ENCODE peak calls at places on chromosomes 11 and 22, in six cellular contexts. One of them, this sample, is unnamed.

GRCh38 chr22:49951986-49952896 is 8.3 kb upstream of the PIM3 start:
- DNase-seq in AG09319: no peak
- DNase-seq in KBM-7: no peak
- DNase-seq in activated CD8-positive, alpha-beta memory T cell treated with anti-CD3 and anti-CD28 coated beads, Interleukin-2, amount 50 U/mL, for 48 hours: no peak
- DNase-seq in choroid plexus epithelial cell: peak; percentile 91
- DNase-seq in NB4: no peak
- DNase-seq in this sample: no peak

GRCh38 chr11:126174816-126175215 is 36.6 kb downstream of the RPUSD4 start:
- DNase-seq in choroid plexus epithelial cell: no peak
- DNase-seq in NB4: no peak
- DNase-seq in KBM-7: no peak
- DNase-seq in activated CD8-positive, alpha-beta memory T cell treated with anti-CD3 and anti-CD28 coated beads, Interleukin-2, amount 50 U/mL, for 48 hours: no peak
- DNase-seq in AG09319: no peak
- DNase-seq in this sample: no peak

GRCh38 chr11:64744544-64745218 is 739 bp upstream of the RASGRP2 start:
- DNase-seq in choroid plexus epithelial cell: no peak
- DNase-seq in AG09319: no peak
- DNase-seq in KBM-7: no peak
- DNase-seq in NB4: peak; percentile 73
- DNase-seq in activated CD8-positive, alpha-beta memory T cell treated with anti-CD3 and anti-CD28 coated beads, Interleukin-2, amount 50 U/mL, for 48 hours: no peak
- DNase-seq in this sample: peak; percentile 85

GRCh38 chr11:111355956-111356659 is 23.0 kb downstream of the POU2AF1 start:
- DNase-seq in activated CD8-positive, alpha-beta memory T cell treated with anti-CD3 and anti-CD28 coated beads, Interleukin-2, amount 50 U/mL, for 48 hours: no peak
- DNase-seq in KBM-7: no peak
- DNase-seq in NB4: no peak
- DNase-seq in choroid plexus epithelial cell: no peak
- DNase-seq in AG09319: no peak
- DNase-seq in this sample: no peak

GRCh38 chr11:134578807-134579708 is 167.0 kb upstream of the B3GAT1 start:
- DNase-seq in AG09319: no peak
- DNase-seq in activated CD8-positive, alpha-beta memory T cell treated with anti-CD3 and anti-CD28 coated beads, Interleukin-2, amount 50 U/mL, for 48 hours: peak; percentile 40
- DNase-seq in KBM-7: peak; percentile 32
- DNase-seq in NB4: peak; percentile 46
- DNase-seq in choroid plexus epithelial cell: no peak
- DNase-seq in this sample: no peak

GRCh38 chr22:18005201-18005926 is 19.0 kb downstream of the MICAL3 start:
- DNase-seq in choroid plexus epithelial cell: peak; percentile 48
- DNase-seq in KBM-7: peak; percentile 41
- DNase-seq in AG09319: no peak
- DNase-seq in NB4: no peak
- DNase-seq in activated CD8-positive, alpha-beta memory T cell treated with anti-CD3 and anti-CD28 coated beads, Interleukin-2, amount 50 U/mL, for 48 hours: no peak
- DNase-seq in this sample: no peak

GRCh38 chr11:2824851-2825250 is 60.7 kb downstream of the CDKN1C start:
- DNase-seq in NB4: no peak
- DNase-seq in choroid plexus epithelial cell: no peak
- DNase-seq in activated CD8-positive, alpha-beta memory T cell treated with anti-CD3 and anti-CD28 coated beads, Interleukin-2, amount 50 U/mL, for 48 hours: no peak
- DNase-seq in KBM-7: no peak
- DNase-seq in AG09319: no peak
- DNase-seq in this sample: no peak

GRCh38 chr11:107468596-107468995 is 11.0 kb upstream of the CWF19L2 start:
- DNase-seq in NB4: peak; percentile 23
- DNase-seq in AG09319: no peak
- DNase-seq in activated CD8-positive, alpha-beta memory T cell treated with anti-CD3 and anti-CD28 coated beads, Interleukin-2, amount 50 U/mL, for 48 hours: no peak
- DNase-seq in choroid plexus epithelial cell: peak; percentile 62
- DNase-seq in KBM-7: peak; percentile 24
- DNase-seq in this sample: no peak

GRCh38 chr11:110601941-110602340 is 110.3 kb downstream of the ARHGAP20 start:
- DNase-seq in choroid plexus epithelial cell: no peak
- DNase-seq in NB4: no peak
- DNase-seq in activated CD8-positive, alpha-beta memory T cell treated with anti-CD3 and anti-CD28 coated beads, Interleukin-2, amount 50 U/mL, for 48 hours: no peak
- DNase-seq in KBM-7: no peak
- DNase-seq in AG09319: no peak
- DNase-seq in this sample: no peak

GRCh38 chr11:85115798-85116197 is 511.3 kb downstream of the DLG2 start:
- DNase-seq in NB4: no peak
- DNase-seq in KBM-7: no peak
- DNase-seq in choroid plexus epithelial cell: peak; percentile 35
- DNase-seq in activated CD8-positive, alpha-beta memory T cell treated with anti-CD3 and anti-CD28 coated beads, Interleukin-2, amount 50 U/mL, for 48 hours: no peak
- DNase-seq in AG09319: no peak
- DNase-seq in this sample: no peak

GRCh38 chr11:74687237-74688005 is 43.8 kb downstream of the CHRDL2 start:
- DNase-seq in choroid plexus epithelial cell: no peak
- DNase-seq in KBM-7: no peak
- DNase-seq in AG09319: no peak
- DNase-seq in activated CD8-positive, alpha-beta memory T cell treated with anti-CD3 and anti-CD28 coated beads, Interleukin-2, amount 50 U/mL, for 48 hours: no peak
- DNase-seq in NB4: peak; percentile 42
- DNase-seq in this sample: no peak

GRCh38 chr22:46499798-46500174 is 37.6 kb downstream of the CELSR1 start:
- DNase-seq in activated CD8-positive, alpha-beta memory T cell treated with anti-CD3 and anti-CD28 coated beads, Interleukin-2, amount 50 U/mL, for 48 hours: no peak
- DNase-seq in NB4: no peak
- DNase-seq in choroid plexus epithelial cell: no peak
- DNase-seq in AG09319: no peak
- DNase-seq in KBM-7: no peak
- DNase-seq in this sample: no peak

GRCh38 chr11:66082936-66083698 is 13.0 kb downstream of the PACS1 start:
- DNase-seq in AG09319: no peak
- DNase-seq in activated CD8-positive, alpha-beta memory T cell treated with anti-CD3 and anti-CD28 coated beads, Interleukin-2, amount 50 U/mL, for 48 hours: no peak
- DNase-seq in choroid plexus epithelial cell: peak; percentile 32
- DNase-seq in NB4: no peak
- DNase-seq in KBM-7: no peak
- DNase-seq in this sample: no peak

GRCh38 chr22:40637181-40638150 is 947 bp upstream of the MRTFA start:
- DNase-seq in NB4: no peak
- DNase-seq in KBM-7: peak; percentile 78
- DNase-seq in activated CD8-positive, alpha-beta memory T cell treated with anti-CD3 and anti-CD28 coated beads, Interleukin-2, amount 50 U/mL, for 48 hours: peak; percentile 71
- DNase-seq in AG09319: no peak
- DNase-seq in choroid plexus epithelial cell: no peak
- DNase-seq in this sample: peak; percentile 29

GRCh38 chr11:118059231-118059940 is 17.5 kb upstream of the TMPRSS4 start:
- DNase-seq in AG09319: no peak
- DNase-seq in choroid plexus epithelial cell: no peak
- DNase-seq in NB4: no peak
- DNase-seq in KBM-7: no peak
- DNase-seq in activated CD8-positive, alpha-beta memory T cell treated with anti-CD3 and anti-CD28 coated beads, Interleukin-2, amount 50 U/mL, for 48 hours: no peak
- DNase-seq in this sample: no peak

GRCh38 chr11:44199816-44200215 is 104.3 kb downstream of the EXT2 start:
- DNase-seq in AG09319: no peak
- DNase-seq in KBM-7: no peak
- DNase-seq in activated CD8-positive, alpha-beta memory T cell treated with anti-CD3 and anti-CD28 coated beads, Interleukin-2, amount 50 U/mL, for 48 hours: no peak
- DNase-seq in choroid plexus epithelial cell: peak; percentile 6
- DNase-seq in NB4: no peak
- DNase-seq in this sample: no peak

GRCh38 chr11:95228081-95228859 is 2.7 kb downstream of the SESN3 start:
- DNase-seq in activated CD8-positive, alpha-beta memory T cell treated with anti-CD3 and anti-CD28 coated beads, Interleukin-2, amount 50 U/mL, for 48 hours: no peak
- DNase-seq in AG09319: no peak
- DNase-seq in KBM-7: no peak
- DNase-seq in choroid plexus epithelial cell: peak; percentile 10
- DNase-seq in NB4: peak; percentile 24
- DNase-seq in this sample: no peak

GRCh38 chr22:35870517-35871275 is 153.0 kb downstream of the APOL5 start:
- DNase-seq in NB4: no peak
- DNase-seq in KBM-7: no peak
- DNase-seq in activated CD8-positive, alpha-beta memory T cell treated with anti-CD3 and anti-CD28 coated beads, Interleukin-2, amount 50 U/mL, for 48 hours: no peak
- DNase-seq in AG09319: no peak
- DNase-seq in choroid plexus epithelial cell: no peak
- DNase-seq in this sample: no peak

This sample was measured in GM20000.